ENCODE peak calls at places on chromosomes 4 and X, in four cellular contexts. M is Karpas-422, N is right cardiac atrium, D is thoracic aorta. J is an unnamed sample.
A peak's percentile ranks its signal among the peaks of the same experiment; 100 is the strongest.

GRCh38 chrX:115960440-115961084 is 210.0 kb upstream of the AGTR2 start:
- DNase-seq in D (no peak), N (no peak), M (no peak), J (no peak)

GRCh38 chrX:1378306-1378758 is 13.6 kb downstream of the SLC25A6 start:
- DNase-seq in D (no peak), N (peak; percentile 51), M (peak; percentile 40), J (no peak)

GRCh38 chrX:105328773-105329172 is 108.3 kb upstream of the TEX13A start:
- DNase-seq in M (no peak), D (no peak), N (no peak), J (no peak)

GRCh38 chr4:101237773-101238172 is 109.6 kb downstream of the PPP3CA start:
- DNase-seq in D (no peak), N (no peak), M (no peak), J (no peak)

GRCh38 chrX:95059909-95060308 is 1385.9 kb downstream of the FAM133A start:
- DNase-seq in N (no peak), D (no peak), M (no peak), J (no peak)

GRCh38 chr4:66911898-66912297 is 633.4 kb downstream of the CENPC start:
- DNase-seq in M (no peak), N (no peak), D (no peak), J (no peak)

GRCh38 chrX:72297953-72298730 is 7.6 kb downstream of the CITED1 start:
- DNase-seq in M (peak; percentile 77), N (no peak), D (no peak), J (no peak)

GRCh38 chrX:13495232-13495631 is 74.2 kb upstream of the EGFL6 start:
- DNase-seq in M (no peak), D (no peak), N (no peak), J (peak; percentile 73)

GRCh38 chr4:174420317-174420716 is 102.0 kb downstream of the HPGD start:
- DNase-seq in N (no peak), D (no peak), M (no peak), J (no peak)

GRCh38 chrX:1493317-1493856 is 40.7 kb upstream of the ASMTL start:
- DNase-seq in M (peak; percentile 73), D (no peak), N (no peak), J (no peak)

DNA sequence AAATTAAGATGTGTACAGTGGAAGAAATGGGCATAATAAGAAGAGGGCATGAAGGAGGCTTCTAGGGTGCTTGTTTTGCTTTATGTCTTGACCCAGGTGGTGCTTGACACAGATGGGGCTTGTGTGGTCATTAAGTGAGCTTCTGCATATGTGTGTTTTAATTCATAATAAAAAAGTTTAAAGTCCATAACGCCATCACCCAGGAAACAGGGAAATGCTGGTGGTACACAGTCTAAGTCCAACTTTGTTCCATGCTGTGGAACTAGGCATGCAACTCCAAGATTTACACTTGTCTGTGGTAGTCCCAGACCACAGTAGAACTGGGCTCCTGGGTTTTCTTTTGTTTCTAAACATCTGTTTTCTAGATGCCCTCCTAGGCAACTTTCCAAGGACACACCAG is 511.9 kb downstream of the MID1IP1 start:
- DNase-seq in D (no peak), N (no peak), M (no peak), J (no peak)
- H3K4me1 ChIP-seq in D (no peaks in the 10 kb centered on the region), N (peaks cover 11% of the 10 kb centered on the region), M (no peaks in the 10 kb centered on the region), J (no peaks in the 10 kb centered on the region)

GRCh38 chrX:9912341-9912740 is 54.8 kb upstream of the CLDN34 start:
- DNase-seq in D (no peak), M (no peak), N (no peak), J (no peak)
- H3K4me1 ChIP-seq in D (no peaks in the 10 kb centered on the region), M (no peaks in the 10 kb centered on the region), N (no peaks in the 10 kb centered on the region), J (no peaks in the 10 kb centered on the region)

GRCh38 chrX:45845142-45845541 is 644.5 kb upstream of the DIPK2B start:
- DNase-seq in D (no peak), N (no peak), M (no peak), J (no peak)
- H3K4me1 ChIP-seq in D (no peaks in the 10 kb centered on the region), N (no peaks in the 10 kb centered on the region), M (no peaks in the 10 kb centered on the region), J (no peaks in the 10 kb centered on the region)

GRCh38 chr4:24775209-24775608 is 20.2 kb upstream of the SOD3 start:
- DNase-seq in D (no peak), N (no peak), M (no peak), J (no peak)
- H3K4me1 ChIP-seq in D (peaks cover 28% of the 10 kb centered on the region), N (peaks cover 3% of the 10 kb centered on the region), M (no peaks in the 10 kb centered on the region), J (no peaks in the 10 kb centered on the region)